ENCODE peak calls at places on chromosomes 11 and 22, in four cellular contexts. X is K562, W is HepG2, S is GM12878. Z is an unnamed sample.
A peak's percentile ranks its signal among the peaks of the same experiment; 100 is the strongest.

GRCh38 chr11:117232911-117233409 is 489 bp downstream of the RNF214 start:
- DNase-seq in W (no peak), X (no peak), S (no peak), Z (peak; percentile 48)

GRCh38 chr22:35591696-35592417 is 25.3 kb downstream of the MB start:
- DNase-seq in W (no peak), S (no peak), X (no peak), Z (no peak)

GRCh38 chr11:102177974-102178631 is 67.9 kb downstream of the YAP1 start:
- DNase-seq in S (no peak), X (no peak), W (peak; percentile 85), Z (no peak)

GRCh38 chr11:2433106-2433925 is 11.0 kb downstream of the TRPM5 start:
- DNase-seq in W (no peak), S (no peak), X (no peak), Z (no peak)

GRCh38 chr11:3133456-3134217 is 31.5 kb downstream of the OSBPL5 start:
- DNase-seq in X (no peak), W (no peak), S (no peak), Z (no peak)

GRCh38 chr22:49007013-49007653 is 820.5 kb downstream of the BRD1 start:
- DNase-seq in W (no peak), S (no peak), X (no peak), Z (no peak)

GRCh38 chr11:128339721-128340271 is 247.6 kb downstream of the ETS1 start:
- DNase-seq in W (no peak), S (no peak), X (no peak), Z (no peak)

GRCh38 chr11:118608268-118609214 is 1.1 kb downstream of the PHLDB1 start:
- DNase-seq in W (no peak), S (no peak), X (peak; percentile 76), Z (peak; percentile 39)

GRCh38 chr11:75400110-75400865 is 970 bp downstream of the RPS3 start:
- DNase-seq in X (no peak), S (no peak), W (peak; percentile 49), Z (no peak)

GRCh38 chr11:70314730-70315129 is 44.2 kb downstream of the PPFIA1 start:
- DNase-seq in S (peak; percentile 42), W (no peak), X (no peak), Z (no peak)

GRCh38 chr22:17562906-17563870 is at the start of gene SLC25A18:
- DNase-seq in W (peak; percentile 53), X (peak; percentile 46), S (no peak), Z (peak; percentile 50)

GRCh38 chr11:68683952-68684384 is 376 bp upstream of the GAL start:
- DNase-seq in W (no peak), S (no peak), X (no peak), Z (no peak)

GRCh38 chr11:102085864-102086551 is 24.2 kb upstream of the YAP1 start:
- DNase-seq in W (peak; percentile 94), S (no peak), X (no peak), Z (no peak)

GRCh38 chr11:130449996-130450419 is 1.6 kb downstream of the ADAMTS15 start:
- DNase-seq in X (peak; percentile 42), S (no peak), W (no peak), Z (no peak)

GRCh38 chr11:134561348-134561720 is 149.3 kb upstream of the B3GAT1 start:
- DNase-seq in W (no peak), X (no peak), S (no peak), Z (no peak)

GRCh38 chr11:2687782-2688191 is 12.0 kb downstream of the KCNQ1OT1 start:
- DNase-seq in X (no peak), S (no peak), W (no peak), Z (no peak)

GRCh38 chr11:5600374-5600851 is 4.0 kb downstream of the TRIM6 start:
- DNase-seq in X (peak; percentile 45), S (peak; percentile 23), W (peak; percentile 63), Z (peak; percentile 64)

GRCh38 chr11:60280412-60280811 is at the start of gene MS4A4A:
- DNase-seq in S (no peak), W (no peak), X (no peak), Z (no peak)

GRCh38 chr22:42287174-42287890 is 16.9 kb upstream of the TCF20 start:
- DNase-seq in S (no peak), X (no peak), W (no peak), Z (no peak)

GRCh38 chr11:72236083-72236697 is 7.8 kb downstream of the PHOX2A start:
- DNase-seq in W (no peak), X (no peak), S (no peak), Z (no peak)

GRCh38 chr22:22712666-22713365 is 68.4 kb downstream of the GGTLC2 start:
- DNase-seq in S (no peak), W (no peak), X (no peak), Z (no peak)

GRCh38 chr11:129951201-129951882 is 51.3 kb downstream of the PRDM10 start:
- DNase-seq in X (no peak), W (no peak), S (no peak), Z (no peak)

GRCh38 chr11:62770778-62771143 is 435 bp upstream of the TAF6L start:
- DNase-seq in W (peak; percentile 24), S (no peak), X (no peak), Z (no peak)

GRCh38 chr11:45238724-45239123 is 47.4 kb downstream of the SYT13 start:
- DNase-seq in X (no peak), W (no peak), S (no peak), Z (no peak)

GRCh38 chr11:94423467-94423866 is 22.2 kb upstream of the GPR83 start:
- DNase-seq in S (no peak), X (no peak), W (no peak), Z (no peak)

GRCh38 chr22:38923463-38924196 is 33.8 kb upstream of the APOBEC3A start:
- DNase-seq in S (no peak), X (peak; percentile 81), W (peak; percentile 88), Z (peak; percentile 94)

GRCh38 chr11:34972892-34973291 is 56.5 kb downstream of the PDHX start:
- DNase-seq in S (no peak), W (no peak), X (no peak), Z (no peak)

GRCh38 chr11:100851129-100851528 is 164.0 kb downstream of the ARHGAP42 start:
- DNase-seq in X (no peak), W (no peak), S (no peak), Z (no peak)

GRCh38 chr11:70186936-70187335 is 16.2 kb upstream of the FADD start:
- DNase-seq in X (no peak), W (no peak), S (no peak), Z (no peak)

GRCh38 chr11:103601230-103601846 is 435.1 kb upstream of the DDI1 start:
- DNase-seq in X (peak; percentile 55), S (no peak), W (peak; percentile 35), Z (peak; percentile 68)

GRCh38 chr11:128470081-128470480 is 117.3 kb downstream of the ETS1 start:
- DNase-seq in S (no peak), W (no peak), X (no peak), Z (no peak)

DNA sequence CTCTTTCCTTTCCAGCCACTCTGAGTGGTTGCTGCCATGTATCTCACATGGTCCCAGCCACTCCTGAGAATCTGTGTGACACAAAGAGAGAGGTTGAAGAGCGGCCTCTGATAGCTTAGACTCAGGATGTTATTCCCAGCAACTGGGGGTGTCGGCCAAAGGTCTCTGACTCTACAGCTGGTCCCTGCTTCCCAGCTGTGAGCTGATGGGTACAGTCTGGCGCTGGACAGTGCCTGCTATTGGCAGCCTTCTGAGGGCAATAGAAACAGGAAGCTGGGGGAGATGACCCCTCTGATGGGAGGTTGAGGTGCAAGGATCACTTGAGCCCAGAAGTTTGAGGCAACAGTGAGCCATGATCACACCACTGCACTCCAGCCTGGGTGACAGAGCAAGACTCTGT is 105.1 kb downstream of the RRAS2 start:
- DNase-seq in W (no peak), X (no peak), S (no peak), Z (no peak)
- TF ChIP-seq TARDBP in W (no peak), X (no peak), S (no peak), Z (no peak)

GRCh38 chr11:19864141-19865120 is 151.8 kb downstream of the NAV2 start:
- DNase-seq in X (no peak), S (no peak), W (peak; percentile 24), Z (no peak)

GRCh38 chr11:19867064-19867463 is 154.4 kb downstream of the NAV2 start:
- DNase-seq in X (no peak), W (no peak), S (no peak), Z (no peak)

GRCh38 chr11:19866037-19866436 is 153.4 kb downstream of the NAV2 start:
- DNase-seq in S (no peak), W (no peak), X (no peak), Z (no peak)

DNA sequence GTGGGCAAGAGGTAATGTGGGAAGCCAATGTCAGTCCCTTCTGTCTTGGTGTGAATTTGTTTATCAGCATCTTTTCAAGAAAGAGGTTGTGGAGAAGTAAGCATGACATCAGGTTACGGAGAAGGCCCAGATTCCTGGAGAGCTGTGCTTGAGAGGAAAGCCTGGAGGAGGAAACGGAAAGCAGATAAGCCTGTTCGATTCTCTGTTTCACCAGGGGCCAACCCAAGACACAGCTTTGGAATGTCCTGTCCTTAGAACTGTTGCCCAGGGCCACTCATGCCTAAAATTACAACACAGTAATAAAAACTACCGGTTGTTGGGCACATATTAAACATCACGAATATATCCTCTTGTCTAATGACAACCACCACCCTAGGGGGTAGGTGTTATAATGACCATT is 148.5 kb downstream of the NAV2 start:
- DNase-seq in S (no peak), X (no peak), W (no peak), Z (no peak)
- TF ChIP-seq TARDBP in S (no peak), X (no peak), W (no peak), Z (no peak)

DNA sequence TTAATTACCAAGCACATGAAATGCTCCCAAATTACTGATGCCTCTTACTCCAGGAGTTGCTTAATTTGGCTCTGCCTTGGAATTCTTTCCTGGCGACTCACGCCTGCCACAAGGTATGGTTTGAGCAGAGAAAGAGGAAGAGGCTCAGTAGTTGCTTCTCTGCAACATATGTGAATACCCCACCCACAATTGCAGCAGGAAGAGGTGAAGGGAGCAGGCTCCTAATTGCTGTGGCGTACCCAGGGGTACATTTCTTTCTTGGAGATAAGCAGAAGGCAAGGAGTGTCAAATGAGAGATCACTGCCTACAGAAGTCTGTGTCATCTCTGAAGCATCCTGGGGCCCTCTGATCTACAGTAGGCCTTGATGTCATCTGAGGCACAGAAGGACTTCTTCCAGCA is 10.6 kb upstream of the NNMT start:
- DNase-seq in S (no peak), X (no peak), W (no peak), Z (no peak)
- TF ChIP-seq TARDBP in S (no peak), X (no peak), W (no peak), Z (no peak)

GRCh38 chr11:95647355-95647754 is 142.2 kb downstream of the FAM76B start:
- DNase-seq in S (no peak), X (no peak), W (no peak), Z (no peak)
- TF ChIP-seq TARDBP in S (no peak), X (no peak), W (no peak), Z (no peak)

GRCh38 chr22:37560682-37561208 is 465 bp downstream of the CDC42EP1 start:
- DNase-seq in S (no peak), X (peak; percentile 57), W (no peak), Z (peak; percentile 49)
- TF ChIP-seq TARDBP in S (no peak), X (no peak), W (no peak), Z (no peak)

DNA sequence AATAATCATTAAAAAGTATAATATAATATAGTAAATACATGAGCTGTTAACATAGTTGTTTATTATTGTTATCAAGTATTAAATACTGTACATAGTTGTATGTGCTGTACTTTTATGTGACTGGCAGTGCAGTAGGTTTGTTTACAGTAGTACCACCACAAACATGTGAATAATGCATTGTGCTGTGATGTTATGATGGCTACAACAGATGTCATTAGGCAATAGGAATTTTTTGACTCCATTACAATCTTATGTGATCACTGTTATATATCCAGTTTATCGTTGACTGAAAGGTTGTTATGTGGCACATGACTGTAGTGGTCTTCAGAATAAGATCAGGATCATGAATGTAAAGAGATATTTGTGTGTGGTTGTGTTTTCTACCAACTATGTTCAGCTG is 577.8 kb downstream of the JRKL start:
- DNase-seq in S (no peak), X (no peak), W (no peak), Z (no peak)
- TF ChIP-seq TARDBP in S (no peak), X (no peak), W (no peak), Z (no peak)